ENCODE peak calls at places on chromosomes 7 and 10, in seven cellular contexts. U, F, T, B, W, G and J are unnamed samples.

GRCh38 chr10:43344051-43344450 is 27.4 kb upstream of the FXYD4 start:
- DNase-seq in U (no peak), F (no peak), G (no peak), B (no peak), W (no peak), T (no peak), J (no peak)

GRCh38 chr10:86306628-86307278 is 59.8 kb downstream of the GRID1 start:
- DNase-seq in B (no peak), U (no peak), W (peak), G (no peak), F (no peak), T (no peak), J (no peak)

GRCh38 chr10:26911811-26912461 is 51.2 kb upstream of the ABI1 start:
- DNase-seq in W (peak), G (no peak), B (no peak), F (no peak), U (no peak), T (no peak), J (no peak)

GRCh38 chr10:81414038-81414437 is 461.0 kb upstream of the NRG3 start:
- DNase-seq in T (no peak), B (no peak), F (peak), G (no peak), U (no peak), W (no peak), J (no peak)

GRCh38 chr10:55203319-55203718 is 402.3 kb upstream of the PCDH15 start:
- DNase-seq in F (no peak), U (no peak), T (no peak), B (no peak), W (no peak), G (no peak), J (no peak)

GRCh38 chr10:133230387-133231195 is 574 bp downstream of the UTF1 start:
- DNase-seq in F (no peak), G (no peak), U (no peak), B (peak), W (peak), T (peak), J (peak)

GRCh38 chr7:8724080-8724718 is 290.8 kb downstream of the NXPH1 start:
- DNase-seq in T (no peak), F (peak), W (peak), B (no peak), U (no peak), G (no peak), J (peak)

GRCh38 chr7:117479480-117480224 is at the start of gene CFTR:
- DNase-seq in G (no peak), T (no peak), U (no peak), B (no peak), W (no peak), F (no peak), J (no peak)

GRCh38 chr10:101165736-101166135 is 34.6 kb downstream of the TLX1 start:
- DNase-seq in U (no peak), B (no peak), F (no peak), T (no peak), W (no peak), G (no peak), J (no peak)

GRCh38 chr7:80847027-80847426 is 71.8 kb downstream of the SEMA3C start:
- DNase-seq in W (no peak), B (no peak), G (no peak), F (no peak), T (no peak), U (no peak), J (no peak)

GRCh38 chr7:138292951-138293350 is 167.1 kb upstream of the TRIM24 start:
- DNase-seq in B (no peak), U (no peak), F (no peak), T (no peak), W (no peak), G (no peak), J (no peak)

GRCh38 chr10:103507235-103508191 is 14.0 kb downstream of the NEURL1 start:
- DNase-seq in G (no peak), B (no peak), W (peak), F (peak), U (no peak), T (no peak), J (peak)

GRCh38 chr10:87092861-87093460 is 1.7 kb downstream of the GLUD1 start:
- DNase-seq in T (no peak), F (no peak), G (peak), B (no peak), U (no peak), W (peak), J (no peak)

GRCh38 chr7:13551503-13551902 is 438.0 kb downstream of the ETV1 start:
- DNase-seq in U (no peak), F (peak), B (no peak), T (no peak), G (no peak), W (no peak), J (peak)

GRCh38 chr10:69684020-69684980 is 54.3 kb downstream of the FAM241B start:
- DNase-seq in W (no peak), B (no peak), G (no peak), U (no peak), T (peak), F (peak), J (no peak)

GRCh38 chr7:117435475-117436043 is 8.3 kb upstream of the ASZ1 start:
- DNase-seq in W (no peak), F (no peak), G (no peak), B (no peak), U (no peak), T (no peak), J (no peak)

GRCh38 chr7:110831450-110831849 is 259.5 kb upstream of the LRRN3 start:
- DNase-seq in F (no peak), T (no peak), U (no peak), W (no peak), G (no peak), B (no peak), J (no peak)

GRCh38 chr10:58782876-58783859 is 270.5 kb downstream of the BICC1 start:
- DNase-seq in B (no peak), W (no peak), T (peak), G (peak), F (no peak), U (no peak), J (no peak)

GRCh38 chr7:932651-932975 is 21.9 kb downstream of the ADAP1 start:
- DNase-seq in G (no peak), F (no peak), W (no peak), B (no peak), U (no peak), T (peak), J (no peak)

GRCh38 chr7:105677803-105678583 is 96.7 kb upstream of the EFCAB10 start:
- DNase-seq in W (peak), T (no peak), B (no peak), U (peak), F (peak), G (no peak), J (no peak)

GRCh38 chr10:47152861-47153349 is 147.1 kb upstream of the GDF10 start:
- DNase-seq in U (no peak), G (peak), T (no peak), B (no peak), F (no peak), W (no peak), J (no peak)

GRCh38 chr10:65348637-65349036 is 1577.2 kb upstream of the LRRTM3 start:
- DNase-seq in B (no peak), G (no peak), T (no peak), W (no peak), F (no peak), U (no peak), J (no peak)

GRCh38 chr10:33630761-33631160 is 296.3 kb upstream of the NRP1 start:
- DNase-seq in T (no peak), F (no peak), U (no peak), B (no peak), W (no peak), G (no peak), J (no peak)

GRCh38 chr7:47404005-47404404 is 177.9 kb downstream of the TNS3 start:
- DNase-seq in G (no peak), W (no peak), B (no peak), F (no peak), T (no peak), U (no peak), J (no peak)